ENCODE peak calls at places on chromosomes 7 and 10, in seven cellular contexts. One of them, this sample, is unnamed.

GRCh38 chr10:102115775-102116174 is 4.4 kb downstream of the LDB1 start:
- DNase-seq in GM10248: no peak
- DNase-seq in fibroblast of lung: no peak
- DNase-seq in endothelial cell: no peak
- DNase-seq in nephron progenitor cell: no peak
- DNase-seq in GM13977: no peak
- DNase-seq in AG10803: peak; percentile 28
- DNase-seq in this sample: no peak

GRCh38 chr10:31368724-31369123 is 49.7 kb downstream of the ZEB1 start:
- DNase-seq in GM10248: no peak
- DNase-seq in fibroblast of lung: peak; percentile 20
- DNase-seq in endothelial cell: no peak
- DNase-seq in nephron progenitor cell: no peak
- DNase-seq in GM13977: no peak
- DNase-seq in AG10803: peak; percentile 23
- DNase-seq in this sample: no peak

GRCh38 chr10:69232736-69233135 is 12.6 kb downstream of the HKDC1 start:
- DNase-seq in GM10248: no peak
- DNase-seq in fibroblast of lung: no peak
- DNase-seq in endothelial cell: no peak
- DNase-seq in nephron progenitor cell: no peak
- DNase-seq in GM13977: no peak
- DNase-seq in AG10803: no peak
- DNase-seq in this sample: no peak

GRCh38 chr7:23470290-23471089 is at the start of gene IGF2BP3:
- DNase-seq in GM10248: peak; percentile 71
- DNase-seq in fibroblast of lung: peak; percentile 98
- DNase-seq in endothelial cell: peak; percentile 86
- DNase-seq in nephron progenitor cell: peak; percentile 80
- DNase-seq in GM13977: peak; percentile 80
- DNase-seq in AG10803: peak; percentile 80
- DNase-seq in this sample: peak; percentile 92

GRCh38 chr10:75599875-75600648 is 168.6 kb downstream of the LRMDA start:
- DNase-seq in GM10248: no peak
- DNase-seq in fibroblast of lung: no peak
- DNase-seq in endothelial cell: no peak
- DNase-seq in nephron progenitor cell: peak; percentile 46
- DNase-seq in GM13977: no peak
- DNase-seq in AG10803: no peak
- DNase-seq in this sample: no peak

GRCh38 chr7:91280604-91281003 is 16.4 kb downstream of the FZD1 start:
- DNase-seq in GM10248: no peak
- DNase-seq in fibroblast of lung: no peak
- DNase-seq in endothelial cell: no peak
- DNase-seq in nephron progenitor cell: no peak
- DNase-seq in GM13977: no peak
- DNase-seq in AG10803: no peak
- DNase-seq in this sample: peak; percentile 19

GRCh38 chr10:132187421-132188138 is 832 bp downstream of the DPYSL4 start:
- DNase-seq in GM10248: no peak
- DNase-seq in fibroblast of lung: no peak
- DNase-seq in endothelial cell: peak; percentile 28
- DNase-seq in nephron progenitor cell: peak; percentile 55
- DNase-seq in GM13977: no peak
- DNase-seq in AG10803: no peak
- DNase-seq in this sample: no peak

GRCh38 chr7:10708447-10708846 is 265.2 kb upstream of the PHF14 start:
- DNase-seq in GM10248: no peak
- DNase-seq in fibroblast of lung: peak; percentile 4
- DNase-seq in endothelial cell: peak; percentile 34
- DNase-seq in nephron progenitor cell: no peak
- DNase-seq in GM13977: no peak
- DNase-seq in AG10803: no peak
- DNase-seq in this sample: no peak

GRCh38 chr10:90418869-90419652 is 438.8 kb downstream of the HTR7 start:
- DNase-seq in GM10248: no peak
- DNase-seq in fibroblast of lung: peak; percentile 96
- DNase-seq in endothelial cell: no peak
- DNase-seq in nephron progenitor cell: no peak
- DNase-seq in GM13977: no peak
- DNase-seq in AG10803: no peak
- DNase-seq in this sample: peak; percentile 94

GRCh38 chr10:93916257-93917063 is 22.7 kb downstream of the SLC35G1 start:
- DNase-seq in GM10248: no peak
- DNase-seq in fibroblast of lung: peak; percentile 61
- DNase-seq in endothelial cell: no peak
- DNase-seq in nephron progenitor cell: no peak
- DNase-seq in GM13977: no peak
- DNase-seq in AG10803: peak; percentile 41
- DNase-seq in this sample: peak; percentile 31

GRCh38 chr7:80681272-80681885 is 42.9 kb downstream of the CD36 start:
- DNase-seq in GM10248: peak; percentile 6
- DNase-seq in fibroblast of lung: peak; percentile 59
- DNase-seq in endothelial cell: peak; percentile 10
- DNase-seq in nephron progenitor cell: no peak
- DNase-seq in GM13977: peak; percentile 4
- DNase-seq in AG10803: peak; percentile 40
- DNase-seq in this sample: no peak

GRCh38 chr7:2209146-2209960 is 23.4 kb downstream of the MAD1L1 start:
- DNase-seq in GM10248: peak; percentile 86
- DNase-seq in fibroblast of lung: peak; percentile 75
- DNase-seq in endothelial cell: peak; percentile 78
- DNase-seq in nephron progenitor cell: peak; percentile 84
- DNase-seq in GM13977: peak; percentile 86
- DNase-seq in AG10803: peak; percentile 78
- DNase-seq in this sample: peak; percentile 40

GRCh38 chr7:137626469-137627067 is 220.2 kb downstream of the DGKI start:
- DNase-seq in GM10248: peak; percentile 62
- DNase-seq in fibroblast of lung: peak; percentile 59
- DNase-seq in endothelial cell: peak; percentile 70
- DNase-seq in nephron progenitor cell: peak; percentile 69
- DNase-seq in GM13977: peak; percentile 52
- DNase-seq in AG10803: peak; percentile 30
- DNase-seq in this sample: peak; percentile 23

GRCh38 chr7:75994388-75995051 is at the start of gene TMEM120A:
- DNase-seq in GM10248: peak; percentile 100
- DNase-seq in fibroblast of lung: peak; percentile 90
- DNase-seq in endothelial cell: peak; percentile 99
- DNase-seq in nephron progenitor cell: peak; percentile 99
- DNase-seq in GM13977: peak; percentile 100
- DNase-seq in AG10803: peak; percentile 89
- DNase-seq in this sample: peak; percentile 77

GRCh38 chr10:8034666-8035640 is 19.5 kb upstream of the GATA3 start:
- DNase-seq in GM10248: peak; percentile 10
- DNase-seq in fibroblast of lung: no peak
- DNase-seq in endothelial cell: no peak
- DNase-seq in nephron progenitor cell: peak; percentile 26
- DNase-seq in GM13977: no peak
- DNase-seq in AG10803: no peak
- DNase-seq in this sample: peak; percentile 55

GRCh38 chr10:12113627-12114026 is 15.8 kb upstream of the SEC61A2 start:
- DNase-seq in GM10248: no peak
- DNase-seq in fibroblast of lung: no peak
- DNase-seq in endothelial cell: no peak
- DNase-seq in nephron progenitor cell: no peak
- DNase-seq in GM13977: no peak
- DNase-seq in AG10803: no peak
- DNase-seq in this sample: no peak

GRCh38 chr10:6146921-6147320 is 55.8 kb upstream of the PFKFB3 start:
- DNase-seq in GM10248: no peak
- DNase-seq in fibroblast of lung: no peak
- DNase-seq in endothelial cell: no peak
- DNase-seq in nephron progenitor cell: no peak
- DNase-seq in GM13977: no peak
- DNase-seq in AG10803: no peak
- DNase-seq in this sample: no peak

GRCh38 chr10:6145414-6145978 is 56.7 kb downstream of the RBM17 start:
- DNase-seq in GM10248: no peak
- DNase-seq in fibroblast of lung: no peak
- DNase-seq in endothelial cell: peak; percentile 44
- DNase-seq in nephron progenitor cell: peak; percentile 63
- DNase-seq in GM13977: no peak
- DNase-seq in AG10803: no peak
- DNase-seq in this sample: no peak

GRCh38 chr10:6143128-6143527 is 54.3 kb downstream of the RBM17 start:
- DNase-seq in GM10248: no peak
- DNase-seq in fibroblast of lung: no peak
- DNase-seq in endothelial cell: no peak
- DNase-seq in nephron progenitor cell: no peak
- DNase-seq in GM13977: no peak
- DNase-seq in AG10803: no peak
- DNase-seq in this sample: no peak

GRCh38 chr10:6145979-6146432 is 56.7 kb upstream of the PFKFB3 start:
- DNase-seq in GM10248: no peak
- DNase-seq in fibroblast of lung: no peak
- DNase-seq in endothelial cell: no peak
- DNase-seq in nephron progenitor cell: no peak
- DNase-seq in GM13977: no peak
- DNase-seq in AG10803: no peak
- DNase-seq in this sample: no peak

GRCh38 chr10:6144609-6145413 is 56.0 kb downstream of the RBM17 start:
- DNase-seq in GM10248: peak; percentile 91
- DNase-seq in fibroblast of lung: peak; percentile 83
- DNase-seq in endothelial cell: peak; percentile 73
- DNase-seq in nephron progenitor cell: peak; percentile 82
- DNase-seq in GM13977: peak; percentile 95
- DNase-seq in AG10803: peak; percentile 78
- DNase-seq in this sample: peak; percentile 67
- TF ChIP-seq CTCF in GM10248: no peak
- TF ChIP-seq CTCF in fibroblast of lung: no peak
- TF ChIP-seq CTCF in endothelial cell: no peak
- TF ChIP-seq CTCF in nephron progenitor cell: no peak
- TF ChIP-seq CTCF in GM13977: peak; percentile 8
- TF ChIP-seq CTCF in AG10803: no peak
- TF ChIP-seq CTCF in this sample: no peak

GRCh38 chr7:135709508-135709907 is 18.5 kb downstream of the SLC13A4 start:
- DNase-seq in GM10248: no peak
- DNase-seq in fibroblast of lung: no peak
- DNase-seq in endothelial cell: no peak
- DNase-seq in nephron progenitor cell: no peak
- DNase-seq in GM13977: no peak
- DNase-seq in AG10803: peak; percentile 78
- DNase-seq in this sample: no peak

GRCh38 chr7:135706858-135707569 is 21.0 kb downstream of the SLC13A4 start:
- DNase-seq in GM10248: no peak
- DNase-seq in fibroblast of lung: peak; percentile 66
- DNase-seq in endothelial cell: no peak
- DNase-seq in nephron progenitor cell: no peak
- DNase-seq in GM13977: no peak
- DNase-seq in AG10803: no peak
- DNase-seq in this sample: no peak

GRCh38 chr7:135707570-135707966 is 20.4 kb downstream of the SLC13A4 start:
- DNase-seq in GM10248: no peak
- DNase-seq in fibroblast of lung: no peak
- DNase-seq in endothelial cell: no peak
- DNase-seq in nephron progenitor cell: no peak
- DNase-seq in GM13977: no peak
- DNase-seq in AG10803: no peak
- DNase-seq in this sample: no peak

GRCh38 chr7:135706038-135706742 is 21.8 kb downstream of the SLC13A4 start:
- DNase-seq in GM10248: no peak
- DNase-seq in fibroblast of lung: peak; percentile 14
- DNase-seq in endothelial cell: no peak
- DNase-seq in nephron progenitor cell: no peak
- DNase-seq in GM13977: no peak
- DNase-seq in AG10803: no peak
- DNase-seq in this sample: no peak

GRCh38 chr7:135708041-135708440 is 19.9 kb downstream of the SLC13A4 start:
- DNase-seq in GM10248: no peak
- DNase-seq in fibroblast of lung: no peak
- DNase-seq in endothelial cell: no peak
- DNase-seq in nephron progenitor cell: no peak
- DNase-seq in GM13977: no peak
- DNase-seq in AG10803: no peak
- DNase-seq in this sample: no peak
- TF ChIP-seq CTCF in GM10248: no peak
- TF ChIP-seq CTCF in fibroblast of lung: no peak
- TF ChIP-seq CTCF in endothelial cell: no peak
- TF ChIP-seq CTCF in nephron progenitor cell: no peak
- TF ChIP-seq CTCF in GM13977: no peak
- TF ChIP-seq CTCF in AG10803: no peak
- TF ChIP-seq CTCF in this sample: no peak

DNA sequence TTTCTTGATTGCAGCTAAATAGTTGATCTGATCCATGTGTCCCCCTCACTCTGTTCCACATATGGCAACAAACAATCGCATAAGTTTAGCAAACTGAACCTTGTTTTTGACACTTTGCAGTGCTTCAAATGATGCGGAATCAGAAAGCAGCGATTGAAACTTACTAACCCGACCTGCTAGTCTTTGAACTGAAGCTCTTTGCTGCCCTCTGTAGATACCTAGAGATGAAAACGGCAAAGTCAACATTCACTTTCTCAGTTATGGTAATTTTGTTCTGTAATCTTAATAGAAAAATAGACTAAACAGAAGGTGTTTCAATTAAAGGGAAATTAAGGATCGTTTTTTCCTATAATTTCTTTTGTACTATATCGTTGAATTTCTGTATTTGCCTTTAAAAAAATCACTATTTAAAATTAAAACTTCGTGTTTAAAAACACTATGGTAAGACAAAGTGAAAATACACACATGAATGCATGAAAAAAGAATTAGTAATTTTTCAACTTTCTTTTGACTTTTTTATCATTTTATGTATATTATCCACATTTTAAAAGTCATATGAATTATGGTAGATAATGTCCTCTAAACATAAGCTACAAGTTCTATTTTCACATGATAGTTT is 276.5 kb downstream of the MAGI2 start:
- DNase-seq in GM10248: peak; percentile 4
- DNase-seq in fibroblast of lung: peak; percentile 74
- DNase-seq in endothelial cell: peak; percentile 9
- DNase-seq in nephron progenitor cell: peak; percentile 3
- DNase-seq in GM13977: no peak
- DNase-seq in AG10803: peak; percentile 55
- DNase-seq in this sample: peak; percentile 33
- TF ChIP-seq CTCF in GM10248: peak; percentile 33
- TF ChIP-seq CTCF in fibroblast of lung: peak; percentile 75
- TF ChIP-seq CTCF in endothelial cell: no peak
- TF ChIP-seq CTCF in nephron progenitor cell: peak; percentile 53
- TF ChIP-seq CTCF in GM13977: peak; percentile 48
- TF ChIP-seq CTCF in AG10803: peak; percentile 85
- TF ChIP-seq CTCF in this sample: peak; percentile 62

GRCh38 chr7:112467867-112468266 is 12.9 kb upstream of the LSMEM1 start:
- DNase-seq in GM10248: no peak
- DNase-seq in fibroblast of lung: no peak
- DNase-seq in endothelial cell: no peak
- DNase-seq in nephron progenitor cell: no peak
- DNase-seq in GM13977: no peak
- DNase-seq in AG10803: no peak
- DNase-seq in this sample: no peak

GRCh38 chr7:112459645-112460044 is 9.4 kb downstream of the IFRD1 start:
- DNase-seq in GM10248: no peak
- DNase-seq in fibroblast of lung: no peak
- DNase-seq in endothelial cell: no peak
- DNase-seq in nephron progenitor cell: no peak
- DNase-seq in GM13977: no peak
- DNase-seq in AG10803: no peak
- DNase-seq in this sample: no peak

GRCh38 chr7:112462236-112462635 is 12.0 kb downstream of the IFRD1 start:
- DNase-seq in GM10248: no peak
- DNase-seq in fibroblast of lung: peak; percentile 88
- DNase-seq in endothelial cell: no peak
- DNase-seq in nephron progenitor cell: no peak
- DNase-seq in GM13977: no peak
- DNase-seq in AG10803: peak; percentile 91
- DNase-seq in this sample: peak; percentile 74
- TF ChIP-seq CTCF in GM10248: no peak
- TF ChIP-seq CTCF in fibroblast of lung: no peak
- TF ChIP-seq CTCF in endothelial cell: no peak
- TF ChIP-seq CTCF in nephron progenitor cell: no peak
- TF ChIP-seq CTCF in GM13977: no peak
- TF ChIP-seq CTCF in AG10803: peak; percentile 6
- TF ChIP-seq CTCF in this sample: no peak

This sample was measured in astrocyte.